ENCODE peak calls at places on chromosomes 3 and 15, in four cellular contexts. H is HCT116, V is K562, R is HepG2. O is an unnamed sample. For H3K4me1, the result is how much of the 10 kb centered on the place peaks cover.

GRCh38 chr3:127675651-127676391 is 3.1 kb downstream of the ABTB1 start:
- DNase-seq in H (no peak), V (no peak), R (no peak), O (no peak)

GRCh38 chr3:102016417-102016816 is 167.1 kb downstream of the NFKBIZ start:
- DNase-seq in H (no peak), V (no peak), R (no peak), O (no peak)

GRCh38 chr3:152843955-152844354 is 9.0 kb downstream of the P2RY1 start:
- DNase-seq in H (no peak), V (no peak), R (no peak), O (no peak)

GRCh38 chr3:127038923-127039581 is 56.1 kb downstream of the PLXNA1 start:
- DNase-seq in H (no peak), V (no peak), R (no peak), O (no peak)

GRCh38 chr3:129548566-129548965 is 5.6 kb downstream of the H1-8 start:
- DNase-seq in H (no peak), V (no peak), R (no peak), O (no peak)

GRCh38 chr15:76206325-76206976 is 104.8 kb downstream of the ETFA start:
- DNase-seq in H (no peak), V (no peak), R (no peak), O (no peak)

GRCh38 chr3:150599611-150600297 is 3.4 kb upstream of the SELENOT start:
- DNase-seq in H (peak), V (no peak), R (no peak), O (no peak)

GRCh38 chr3:45638299-45639043 is 43.9 kb downstream of the LIMD1 start:
- DNase-seq in H (no peak), V (no peak), R (no peak), O (no peak)

GRCh38 chr15:68209735-68210408 is 4.7 kb upstream of the CALML4 start:
- DNase-seq in H (no peak), V (no peak), R (no peak), O (no peak)

GRCh38 chr15:40263036-40263754 is 19.7 kb downstream of the ANKRD63 start:
- DNase-seq in H (no peak), V (no peak), R (no peak), O (no peak)

GRCh38 chr15:47422901-47423300 is 294.4 kb upstream of the SEMA6D start:
- DNase-seq in H (no peak), V (no peak), R (no peak), O (no peak)

GRCh38 chr3:133568294-133569014 is 5.0 kb upstream of the CDV3 start:
- DNase-seq in H (peak), V (no peak), R (peak), O (peak)

GRCh38 chr3:154901263-154901662 is 178.9 kb upstream of the MME start:
- DNase-seq in H (no peak), V (no peak), R (no peak), O (no peak)

GRCh38 chr15:57732526-57733331 is 26.2 kb downstream of the POLR2M start:
- DNase-seq in H (peak), V (peak), R (peak), O (peak)

GRCh38 chr15:63372018-63372705 is 9.5 kb downstream of the CA12 start:
- DNase-seq in H (peak), V (peak), R (no peak), O (no peak)

DNA sequence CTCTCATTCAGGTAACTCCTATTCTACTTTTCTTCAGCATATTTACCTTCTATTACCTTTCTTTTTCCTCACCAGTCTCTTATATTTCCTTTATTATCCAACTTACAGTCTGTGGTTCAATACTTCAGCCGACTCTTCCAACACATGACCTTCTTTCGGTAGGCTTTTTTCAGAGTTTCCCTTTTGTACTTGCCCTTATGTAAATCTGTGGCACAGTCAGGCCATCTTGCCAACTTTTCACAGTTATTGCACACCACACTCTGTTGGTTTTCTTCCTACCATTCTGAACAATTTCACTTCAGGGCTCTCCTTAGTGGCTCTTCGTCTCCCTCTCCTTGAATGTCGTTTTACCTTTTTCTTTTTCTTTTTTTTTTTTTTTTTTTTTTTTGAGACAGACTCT is 427.8 kb downstream of the LPP start:
- DNase-seq in H (no peak), V (no peak), R (no peak), O (no peak)
- TF ChIP-seq TCF7L2 in H (no peak), V (no peak), R (no peak), O (no peak)

GRCh38 chr3:121155023-121155422 is 247.0 kb downstream of the STXBP5L start:
- DNase-seq in H (no peak), V (no peak), R (no peak), O (no peak)
- H3K4me1 ChIP-seq in H (under half), V (under half), R (under half), O (under half)

GRCh38 chr3:176514297-176514696 is 683.0 kb downstream of the TBL1XR1 start:
- DNase-seq in H (peak), V (peak), R (peak), O (peak)
- TF ChIP-seq TCF7L2 in H (no peak), V (no peak), R (no peak), O (no peak)

GRCh38 chr3:142875583-142876207 is 13.2 kb downstream of the PCOLCE2 start:
- DNase-seq in H (no peak), V (no peak), R (no peak), O (no peak)

GRCh38 chr3:142875099-142875498 is 13.8 kb downstream of the PCOLCE2 start:
- DNase-seq in H (no peak), V (no peak), R (no peak), O (no peak)

GRCh38 chr3:142878901-142879300 is 10.0 kb downstream of the PCOLCE2 start:
- DNase-seq in H (no peak), V (no peak), R (no peak), O (no peak)

GRCh38 chr3:142873569-142873968 is 15.3 kb downstream of the PCOLCE2 start:
- DNase-seq in H (no peak), V (no peak), R (no peak), O (no peak)

DNA sequence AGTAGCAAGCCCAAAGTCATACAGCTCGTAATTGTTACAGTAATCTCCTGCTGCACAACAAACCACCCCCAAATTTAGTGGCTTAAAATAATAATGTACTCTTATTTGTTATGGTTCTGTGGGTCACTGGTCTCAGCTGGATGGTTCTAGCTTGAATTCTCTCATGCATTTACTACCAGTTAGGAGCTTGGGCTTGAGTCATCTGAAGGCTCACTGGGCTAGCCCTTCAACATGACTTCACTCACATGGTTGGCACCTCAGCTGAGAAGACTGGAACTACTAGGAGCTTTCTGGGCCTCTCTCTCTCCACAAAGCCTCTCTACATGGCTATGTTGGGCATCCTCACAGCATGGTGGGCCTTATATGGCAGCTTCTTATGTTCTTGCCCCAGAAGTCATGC is 12.5 kb downstream of the PCOLCE2 start:
- DNase-seq in H (no peak), V (no peak), R (no peak), O (no peak)
- H3K4me1 ChIP-seq in H (under half), V (under half), R (under half), O (under half)

GRCh38 chr15:50181983-50182232 is at the start of gene SLC27A2:
- DNase-seq in H (peak), V (peak), R (no peak), O (no peak)

GRCh38 chr15:50180091-50180490 is 1.9 kb upstream of the SLC27A2 start:
- DNase-seq in H (no peak), V (no peak), R (no peak), O (no peak)

GRCh38 chr15:50180578-50180977 is 1.4 kb upstream of the SLC27A2 start:
- DNase-seq in H (no peak), V (no peak), R (no peak), O (no peak)

GRCh38 chr15:50182233-50183013 is 427 bp downstream of the SLC27A2 start:
- DNase-seq in H (peak), V (peak), R (no peak), O (no peak)

DNA sequence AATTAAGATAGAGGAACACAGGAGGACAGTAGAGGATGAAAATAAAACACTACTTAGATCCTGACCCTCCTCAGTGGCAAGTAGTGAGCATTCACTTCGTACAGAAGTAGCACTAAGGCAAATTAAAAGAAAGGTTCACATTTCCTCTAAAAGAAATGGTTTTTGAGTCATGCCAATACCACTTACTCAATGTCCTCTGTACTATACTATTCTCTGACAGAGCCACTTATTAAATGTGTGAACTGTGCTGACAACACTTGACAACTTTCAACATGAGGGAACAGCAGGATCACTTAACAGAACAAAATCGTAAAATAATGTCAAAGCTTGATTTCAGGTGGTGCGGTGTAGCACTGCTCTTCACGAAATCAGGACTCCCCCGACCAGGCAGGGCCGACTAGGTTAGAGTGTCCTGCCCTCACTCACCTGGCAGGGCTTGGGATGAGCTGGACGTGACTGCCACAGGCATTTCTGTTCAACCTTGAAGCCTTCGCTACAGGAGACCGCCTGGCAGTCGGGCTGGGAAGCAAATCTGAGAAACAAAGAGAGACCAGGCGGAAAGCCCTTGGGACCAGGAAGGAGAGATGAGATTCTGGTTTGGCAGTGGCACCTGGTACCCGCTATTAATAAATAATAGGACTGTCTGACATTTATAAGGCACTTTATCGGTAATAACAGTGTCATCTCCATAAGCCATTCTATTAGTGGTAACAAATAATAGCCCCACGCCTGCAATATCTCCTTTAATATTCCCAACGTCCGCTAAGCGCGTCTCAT is 602 bp upstream of the SLC27A2 start:
- DNase-seq in H (no peak), V (no peak), R (no peak), O (no peak)
- TF ChIP-seq TCF7L2 in H (no peak), V (no peak), R (no peak), O (no peak)

DNA sequence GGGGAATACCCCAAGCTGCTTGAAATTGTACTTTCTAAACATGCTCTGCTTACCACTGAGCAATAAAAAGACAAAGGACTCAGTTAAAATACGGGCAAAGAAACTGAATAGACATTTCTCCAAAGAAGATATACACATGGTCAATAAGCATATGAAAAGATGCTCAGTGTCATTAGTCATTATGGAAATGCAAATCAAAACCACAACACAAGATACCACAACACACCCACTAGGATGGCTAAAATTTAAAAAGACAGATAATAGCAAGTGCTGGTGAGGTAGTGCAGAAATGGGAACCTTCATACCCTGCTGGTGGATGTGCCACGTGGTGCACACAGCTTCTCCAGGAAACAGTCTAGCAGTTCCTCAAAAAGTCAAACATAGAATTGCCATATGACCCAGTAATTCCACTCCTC is 21.3 kb downstream of the LRIG1 start:
- DNase-seq in H (no peak), V (no peak), R (no peak), O (no peak)
- H3K4me1 ChIP-seq in H (under half), V (under half), R (half or more), O (under half)